ENCODE peak calls at places on chromosomes 4 and X, in ten cellular contexts. One of them, this sample, is unnamed.

GRCh38 chrX:20680998-20681397 is 414.3 kb upstream of the RPS6KA3 start:
- DNase-seq in IMR-90: no peak
- DNase-seq in body of pancreas: no peak
- DNase-seq in stomach: no peak
- DNase-seq in A549: peak; percentile 6
- DNase-seq in spleen: no peak
- DNase-seq in transverse colon: no peak
- DNase-seq in thyroid gland: no peak
- DNase-seq in HepG2: no peak
- DNase-seq in breast epithelium: no peak
- DNase-seq in this sample: no peak

GRCh38 chr4:113094802-113095201 is 45.3 kb downstream of the ANK2 start:
- DNase-seq in IMR-90: no peak
- DNase-seq in body of pancreas: no peak
- DNase-seq in stomach: no peak
- DNase-seq in A549: peak; percentile 17
- DNase-seq in spleen: no peak
- DNase-seq in transverse colon: no peak
- DNase-seq in thyroid gland: no peak
- DNase-seq in HepG2: no peak
- DNase-seq in breast epithelium: no peak
- DNase-seq in this sample: no peak

GRCh38 chr4:147772459-147772969 is 40.6 kb downstream of the ARHGAP10 start:
- DNase-seq in IMR-90: peak; percentile 92
- DNase-seq in body of pancreas: no peak
- DNase-seq in stomach: no peak
- DNase-seq in A549: peak; percentile 45
- DNase-seq in spleen: no peak
- DNase-seq in transverse colon: no peak
- DNase-seq in thyroid gland: no peak
- DNase-seq in HepG2: no peak
- DNase-seq in breast epithelium: no peak
- DNase-seq in this sample: no peak

GRCh38 chr4:185859106-185859505 is 47.1 kb upstream of the SORBS2 start:
- DNase-seq in IMR-90: no peak
- DNase-seq in body of pancreas: peak; percentile 45
- DNase-seq in stomach: no peak
- DNase-seq in A549: no peak
- DNase-seq in spleen: no peak
- DNase-seq in transverse colon: peak; percentile 36
- DNase-seq in thyroid gland: no peak
- DNase-seq in HepG2: no peak
- DNase-seq in breast epithelium: no peak
- DNase-seq in this sample: no peak

GRCh38 chr4:81359207-81359606 is 112.5 kb downstream of the RASGEF1B start:
- DNase-seq in IMR-90: peak; percentile 70
- DNase-seq in body of pancreas: no peak
- DNase-seq in stomach: no peak
- DNase-seq in A549: no peak
- DNase-seq in spleen: no peak
- DNase-seq in transverse colon: no peak
- DNase-seq in thyroid gland: no peak
- DNase-seq in HepG2: no peak
- DNase-seq in breast epithelium: no peak
- DNase-seq in this sample: no peak

GRCh38 chr4:152099061-152099425 is 338.2 kb upstream of the GATB start:
- DNase-seq in IMR-90: no peak
- DNase-seq in body of pancreas: no peak
- DNase-seq in stomach: no peak
- DNase-seq in A549: no peak
- DNase-seq in spleen: no peak
- DNase-seq in transverse colon: no peak
- DNase-seq in thyroid gland: no peak
- DNase-seq in HepG2: no peak
- DNase-seq in breast epithelium: no peak
- DNase-seq in this sample: no peak

GRCh38 chr4:59553739-59554126 is 1646.4 kb upstream of the ADGRL3 start:
- DNase-seq in IMR-90: no peak
- DNase-seq in body of pancreas: no peak
- DNase-seq in stomach: no peak
- DNase-seq in A549: peak; percentile 21
- DNase-seq in spleen: no peak
- DNase-seq in transverse colon: no peak
- DNase-seq in thyroid gland: no peak
- DNase-seq in HepG2: no peak
- DNase-seq in breast epithelium: no peak
- DNase-seq in this sample: no peak

GRCh38 chrX:37796805-37797204 is 16.9 kb downstream of the CYBB start:
- DNase-seq in IMR-90: no peak
- DNase-seq in body of pancreas: no peak
- DNase-seq in stomach: no peak
- DNase-seq in A549: no peak
- DNase-seq in spleen: peak; percentile 75
- DNase-seq in transverse colon: peak; percentile 15
- DNase-seq in thyroid gland: no peak
- DNase-seq in HepG2: no peak
- DNase-seq in breast epithelium: no peak
- DNase-seq in this sample: no peak

GRCh38 chrX:148161661-148162060 is 180.5 kb downstream of the FMR1NB start:
- DNase-seq in IMR-90: no peak
- DNase-seq in body of pancreas: no peak
- DNase-seq in stomach: no peak
- DNase-seq in A549: no peak
- DNase-seq in spleen: no peak
- DNase-seq in transverse colon: no peak
- DNase-seq in thyroid gland: no peak
- DNase-seq in HepG2: no peak
- DNase-seq in breast epithelium: no peak
- DNase-seq in this sample: no peak

GRCh38 chr4:47054130-47054529 is 22.8 kb downstream of the GABRB1 start:
- DNase-seq in IMR-90: no peak
- DNase-seq in body of pancreas: no peak
- DNase-seq in stomach: no peak
- DNase-seq in A549: no peak
- DNase-seq in spleen: no peak
- DNase-seq in transverse colon: no peak
- DNase-seq in thyroid gland: no peak
- DNase-seq in HepG2: no peak
- DNase-seq in breast epithelium: no peak
- DNase-seq in this sample: no peak

GRCh38 chr4:153780221-153780620 is 8.7 kb downstream of the SFRP2 start:
- DNase-seq in IMR-90: no peak
- DNase-seq in body of pancreas: no peak
- DNase-seq in stomach: no peak
- DNase-seq in A549: no peak
- DNase-seq in spleen: no peak
- DNase-seq in transverse colon: no peak
- DNase-seq in thyroid gland: no peak
- DNase-seq in HepG2: no peak
- DNase-seq in breast epithelium: no peak
- DNase-seq in this sample: no peak

GRCh38 chr4:153780876-153781275 is 8.0 kb downstream of the SFRP2 start:
- DNase-seq in IMR-90: no peak
- DNase-seq in body of pancreas: no peak
- DNase-seq in stomach: no peak
- DNase-seq in A549: no peak
- DNase-seq in spleen: no peak
- DNase-seq in transverse colon: no peak
- DNase-seq in thyroid gland: no peak
- DNase-seq in HepG2: no peak
- DNase-seq in breast epithelium: no peak
- DNase-seq in this sample: no peak

GRCh38 chr4:153776601-153777000 is 12.3 kb downstream of the SFRP2 start:
- DNase-seq in IMR-90: no peak
- DNase-seq in body of pancreas: no peak
- DNase-seq in stomach: no peak
- DNase-seq in A549: no peak
- DNase-seq in spleen: no peak
- DNase-seq in transverse colon: no peak
- DNase-seq in thyroid gland: no peak
- DNase-seq in HepG2: no peak
- DNase-seq in breast epithelium: no peak
- DNase-seq in this sample: no peak

GRCh38 chr4:153777421-153777820 is 11.5 kb downstream of the SFRP2 start:
- DNase-seq in IMR-90: no peak
- DNase-seq in body of pancreas: no peak
- DNase-seq in stomach: no peak
- DNase-seq in A549: no peak
- DNase-seq in spleen: no peak
- DNase-seq in transverse colon: no peak
- DNase-seq in thyroid gland: no peak
- DNase-seq in HepG2: no peak
- DNase-seq in breast epithelium: no peak
- DNase-seq in this sample: no peak

GRCh38 chr4:153778383-153778782 is 10.5 kb downstream of the SFRP2 start:
- DNase-seq in IMR-90: no peak
- DNase-seq in body of pancreas: no peak
- DNase-seq in stomach: no peak
- DNase-seq in A549: no peak
- DNase-seq in spleen: no peak
- DNase-seq in transverse colon: no peak
- DNase-seq in thyroid gland: no peak
- DNase-seq in HepG2: no peak
- DNase-seq in breast epithelium: no peak
- DNase-seq in this sample: no peak
- TF ChIP-seq POLR2A in IMR-90: no peak
- TF ChIP-seq POLR2A in body of pancreas: no peak
- TF ChIP-seq POLR2A in stomach: no peak
- TF ChIP-seq POLR2A in A549: no peak
- TF ChIP-seq POLR2A in spleen: no peak
- TF ChIP-seq POLR2A in transverse colon: no peak
- TF ChIP-seq POLR2A in thyroid gland: no peak
- TF ChIP-seq POLR2A in HepG2: no peak
- TF ChIP-seq POLR2A in breast epithelium: no peak
- TF ChIP-seq POLR2A in this sample: no peak

GRCh38 chrX:13094374-13094773 is 50.0 kb upstream of the FAM9C start:
- DNase-seq in IMR-90: no peak
- DNase-seq in body of pancreas: no peak
- DNase-seq in stomach: no peak
- DNase-seq in A549: no peak
- DNase-seq in spleen: no peak
- DNase-seq in transverse colon: no peak
- DNase-seq in thyroid gland: no peak
- DNase-seq in HepG2: no peak
- DNase-seq in breast epithelium: no peak
- DNase-seq in this sample: no peak

GRCh38 chrX:13091111-13091765 is 46.8 kb upstream of the FAM9C start:
- DNase-seq in IMR-90: no peak
- DNase-seq in body of pancreas: no peak
- DNase-seq in stomach: no peak
- DNase-seq in A549: no peak
- DNase-seq in spleen: no peak
- DNase-seq in transverse colon: no peak
- DNase-seq in thyroid gland: no peak
- DNase-seq in HepG2: no peak
- DNase-seq in breast epithelium: no peak
- DNase-seq in this sample: peak; percentile 37

GRCh38 chrX:13093489-13094140 is 49.2 kb upstream of the FAM9C start:
- DNase-seq in IMR-90: no peak
- DNase-seq in body of pancreas: no peak
- DNase-seq in stomach: no peak
- DNase-seq in A549: no peak
- DNase-seq in spleen: no peak
- DNase-seq in transverse colon: no peak
- DNase-seq in thyroid gland: no peak
- DNase-seq in HepG2: no peak
- DNase-seq in breast epithelium: no peak
- DNase-seq in this sample: no peak

GRCh38 chrX:13092455-13092941 is 48.1 kb upstream of the FAM9C start:
- DNase-seq in IMR-90: no peak
- DNase-seq in body of pancreas: no peak
- DNase-seq in stomach: peak; percentile 48
- DNase-seq in A549: no peak
- DNase-seq in spleen: peak; percentile 90
- DNase-seq in transverse colon: peak; percentile 75
- DNase-seq in thyroid gland: no peak
- DNase-seq in HepG2: no peak
- DNase-seq in breast epithelium: no peak
- DNase-seq in this sample: peak; percentile 87

DNA sequence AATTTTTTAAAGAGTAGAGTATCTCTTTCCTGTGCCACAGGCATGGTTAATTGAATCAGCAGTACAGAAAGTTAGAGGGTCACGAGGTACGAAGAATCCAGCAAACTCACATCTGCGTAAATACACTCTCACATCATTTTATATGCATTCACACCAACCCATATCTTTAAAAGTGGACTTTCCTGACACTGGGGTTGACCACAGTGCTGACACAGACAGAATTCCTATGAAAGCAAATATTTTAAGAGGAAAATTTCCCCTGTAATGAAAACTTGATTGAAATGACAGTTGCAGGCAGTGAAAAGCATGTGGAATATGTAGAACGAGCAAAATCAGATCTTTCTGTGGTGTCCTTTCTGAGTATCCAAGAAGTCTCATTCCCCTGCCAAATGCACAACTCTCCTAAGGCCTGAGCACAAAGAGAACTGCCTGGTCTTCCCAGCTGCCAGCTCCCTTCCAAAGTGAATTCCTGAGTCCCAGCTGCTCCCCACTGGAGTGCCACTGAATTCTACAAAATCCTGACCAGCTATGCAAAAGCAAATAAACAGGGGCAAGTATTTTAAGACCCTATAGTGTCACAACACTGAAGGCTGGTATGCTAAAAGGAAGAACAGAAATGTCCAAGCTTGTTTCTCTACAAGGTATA is 50.5 kb upstream of the FAM9C start:
- DNase-seq in IMR-90: peak; percentile 24
- DNase-seq in body of pancreas: no peak
- DNase-seq in stomach: no peak
- DNase-seq in A549: no peak
- DNase-seq in spleen: no peak
- DNase-seq in transverse colon: no peak
- DNase-seq in thyroid gland: no peak
- DNase-seq in HepG2: no peak
- DNase-seq in breast epithelium: no peak
- DNase-seq in this sample: no peak
- H3K4me1 ChIP-seq in IMR-90: peaks cover 2% of the 10 kb centered on the region
- H3K4me1 ChIP-seq in body of pancreas: peaks cover 28% of the 10 kb centered on the region
- H3K4me1 ChIP-seq in stomach: no peaks in the 10 kb centered on the region
- H3K4me1 ChIP-seq in A549: peaks cover 25% of the 10 kb centered on the region
- H3K4me1 ChIP-seq in spleen: peaks cover 61% of the 10 kb centered on the region
- H3K4me1 ChIP-seq in transverse colon: no peaks in the 10 kb centered on the region
- H3K4me1 ChIP-seq in thyroid gland: no peaks in the 10 kb centered on the region
- H3K4me1 ChIP-seq in HepG2: peaks cover 18% of the 10 kb centered on the region
- H3K4me1 ChIP-seq in breast epithelium: no peaks in the 10 kb centered on the region
- H3K4me1 ChIP-seq in this sample: peaks cover 16% of the 10 kb centered on the region

GRCh38 chr4:176794651-176795050 is 1.9 kb upstream of the VEGFC start:
- DNase-seq in IMR-90: no peak
- DNase-seq in body of pancreas: no peak
- DNase-seq in stomach: no peak
- DNase-seq in A549: no peak
- DNase-seq in spleen: no peak
- DNase-seq in transverse colon: no peak
- DNase-seq in thyroid gland: peak; percentile 41
- DNase-seq in HepG2: no peak
- DNase-seq in breast epithelium: no peak
- DNase-seq in this sample: no peak
- H3K27ac ChIP-seq in IMR-90: peak overlapping the region; percentile 38
- H3K27ac ChIP-seq in body of pancreas: no peak overlapping the region
- H3K27ac ChIP-seq in stomach: no peak overlapping the region
- H3K27ac ChIP-seq in A549: peak overlapping the region; percentile 100
- H3K27ac ChIP-seq in spleen: no peak overlapping the region
- H3K27ac ChIP-seq in transverse colon: no peak overlapping the region
- H3K27ac ChIP-seq in thyroid gland: peak overlapping the region; percentile 85
- H3K27ac ChIP-seq in HepG2: no peak overlapping the region
- H3K27ac ChIP-seq in breast epithelium: no peak overlapping the region
- H3K27ac ChIP-seq in this sample: no peak overlapping the region

GRCh38 chrX:14872851-14873675 is at the start of the genes FANCB and MOSPD2:
- DNase-seq in IMR-90: peak; percentile 91
- DNase-seq in body of pancreas: peak; percentile 94
- DNase-seq in stomach: peak; percentile 93
- DNase-seq in A549: peak; percentile 95
- DNase-seq in spleen: peak; percentile 98
- DNase-seq in transverse colon: peak; percentile 95
- DNase-seq in thyroid gland: peak; percentile 95
- DNase-seq in HepG2: peak; percentile 90
- DNase-seq in breast epithelium: peak; percentile 92
- DNase-seq in this sample: peak; percentile 93
- TF ChIP-seq POLR2A in IMR-90: no peak
- TF ChIP-seq POLR2A in body of pancreas: peak; percentile 67
- TF ChIP-seq POLR2A in stomach: no peak
- TF ChIP-seq POLR2A in A549: peak; percentile 45
- TF ChIP-seq POLR2A in spleen: no peak
- TF ChIP-seq POLR2A in transverse colon: peak; percentile 61
- TF ChIP-seq POLR2A in thyroid gland: peak; percentile 66
- TF ChIP-seq POLR2A in HepG2: peak; percentile 60
- TF ChIP-seq POLR2A in breast epithelium: no peak
- TF ChIP-seq POLR2A in this sample: peak; percentile 52

This sample was measured in Peyer's patch.